ENCODE peak calls at places on chromosomes 6 and 20, in four cellular contexts. R is HCT116, N is K562, G is HepG2. W is an unnamed sample.
A peak's percentile ranks its signal among the peaks of the same experiment; 100 is the strongest.

GRCh38 chr6:31851485-31851832 is 11.2 kb downstream of the NEU1 start:
- DNase-seq in R (no peak), G (no peak), N (no peak), W (no peak)

GRCh38 chr6:15481414-15481813 is 181.4 kb downstream of the DTNBP1 start:
- DNase-seq in G (no peak), N (no peak), R (no peak), W (no peak)

GRCh38 chr20:33585413-33585812 is 76.7 kb upstream of the C20orf144 start:
- DNase-seq in N (no peak), G (no peak), R (no peak), W (no peak)

GRCh38 chr20:6866741-6867140 is 99.3 kb downstream of the BMP2 start:
- DNase-seq in R (no peak), N (no peak), G (no peak), W (no peak)

GRCh38 chr6:36463686-36464085 is 20.9 kb downstream of the KCTD20 start:
- DNase-seq in G (no peak), R (no peak), N (no peak), W (no peak)

GRCh38 chr6:3847521-3847920 is 1.7 kb upstream of the FAM50B start:
- DNase-seq in N (no peak), G (no peak), R (no peak), W (no peak)

GRCh38 chr6:30356519-30356918 is 11.6 kb downstream of the RPP21 start:
- DNase-seq in R (no peak), N (no peak), G (no peak), W (no peak)

GRCh38 chr6:154518386-154518785 is 7.9 kb upstream of the CNKSR3 start:
- DNase-seq in G (no peak), R (no peak), N (no peak), W (no peak)

GRCh38 chr20:62595491-62595890 is 46.8 kb upstream of the SLCO4A1 start:
- DNase-seq in N (peak; percentile 56), G (no peak), R (peak; percentile 62), W (no peak)

GRCh38 chr6:37862992-37863391 is 43.5 kb downstream of the ZFAND3 start:
- DNase-seq in N (no peak), R (no peak), G (no peak), W (no peak)

GRCh38 chr6:8174571-8174970 is 72.2 kb upstream of the EEF1E1 start:
- DNase-seq in N (no peak), G (no peak), R (no peak), W (no peak)

GRCh38 chr20:49115565-49115964 is 69.5 kb downstream of the CSE1L start:
- DNase-seq in N (no peak), G (no peak), R (no peak), W (no peak)

GRCh38 chr20:53865905-53866786 is 204.2 kb downstream of the BCAS1 start:
- DNase-seq in R (no peak), G (peak; percentile 59), N (peak; percentile 48), W (no peak)

GRCh38 chr20:37392441-37393195 is 46.7 kb downstream of the SRC start:
- DNase-seq in G (peak; percentile 67), N (peak; percentile 64), R (no peak), W (no peak)
- TF ChIP-seq CTCF in G (peak; percentile 68), N (peak; percentile 68), R (no peak), W (no peak)

GRCh38 chr20:52219441-52219840 is 27.9 kb upstream of the ZFP64 start:
- DNase-seq in R (no peak), G (peak; percentile 37), N (no peak), W (peak; percentile 5)

GRCh38 chr20:52212943-52213342 is 21.4 kb upstream of the ZFP64 start:
- DNase-seq in R (no peak), N (no peak), G (no peak), W (no peak)

DNA sequence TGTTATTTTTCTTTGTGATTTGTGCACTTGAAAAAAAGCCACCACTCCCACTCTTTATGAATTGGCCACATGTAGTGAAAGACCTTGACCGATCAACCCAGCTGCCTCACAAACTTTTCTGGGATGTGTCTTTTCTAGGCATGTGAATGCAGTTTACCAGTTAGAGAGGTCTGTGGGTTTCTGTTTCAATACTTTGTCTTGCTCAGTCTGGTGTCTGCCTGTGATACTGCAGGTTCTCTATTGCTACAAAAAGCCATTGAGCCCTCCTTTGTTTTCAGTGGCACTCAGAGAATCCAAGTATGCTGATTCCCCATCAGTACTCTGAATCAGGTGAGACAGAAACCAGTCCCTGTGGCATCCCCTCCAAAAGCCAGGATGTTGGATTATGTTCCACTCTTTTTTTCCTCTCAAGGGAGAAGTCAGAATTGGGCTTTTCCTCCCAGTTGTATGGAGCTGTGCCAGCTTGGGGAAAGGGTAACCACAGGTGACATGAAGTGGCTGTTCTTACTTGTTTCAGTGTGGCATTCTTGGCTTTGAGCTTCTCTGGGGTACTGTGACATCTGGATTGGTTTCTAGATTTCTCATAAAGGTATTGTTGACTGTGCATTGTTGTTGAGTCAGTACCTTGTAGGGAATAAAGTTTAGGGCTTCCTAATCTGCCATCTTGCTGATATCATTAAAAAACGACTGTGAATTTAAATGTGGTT is 26.3 kb upstream of the ZFP64 start:
- DNase-seq in N (no peak), G (no peak), R (no peak), W (no peak)
- TF ChIP-seq TCF7L2 in N (no peak), G (no peak), R (no peak), W (no peak)

GRCh38 chr6:49326337-49326736 is 136.7 kb downstream of the MMUT start:
- DNase-seq in G (no peak), R (no peak), N (no peak), W (peak; percentile 48)
- H3K27ac ChIP-seq in G (no peak overlapping the region), R (no peak overlapping the region), N (no peak overlapping the region), W (no peak overlapping the region)

GRCh38 chr20:25407311-25408169 is at the start of gene GINS1:
- DNase-seq in R (peak; percentile 90), G (peak; percentile 95), N (peak; percentile 93), W (peak; percentile 70)
- TF ChIP-seq CTCF in R (no peak), G (peak; percentile 42), N (no peak), W (no peak)

DNA sequence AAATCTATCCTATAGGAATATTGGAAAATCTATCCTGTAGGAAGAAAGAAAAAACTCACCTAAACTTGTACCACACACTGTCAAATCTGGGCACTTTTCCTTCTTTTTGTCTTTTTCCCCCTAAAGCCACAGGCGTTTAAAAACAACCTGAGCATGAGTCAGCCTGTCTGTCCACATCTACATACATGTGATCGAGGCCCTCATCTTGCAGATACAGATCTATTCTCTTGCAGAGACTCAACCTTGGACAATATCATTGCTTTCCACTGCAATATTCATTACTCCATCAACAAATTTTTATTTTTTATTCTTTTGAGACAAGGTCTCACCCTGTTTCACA is 95.9 kb upstream of the IYD start:
- DNase-seq in N (peak; percentile 55), G (no peak), R (no peak), W (no peak)
- TF ChIP-seq TCF7L2 in N (no peak), G (no peak), R (no peak), W (no peak)

GRCh38 chr6:135884136-135884535 is 32.6 kb downstream of the PDE7B start:
- DNase-seq in R (no peak), N (no peak), G (no peak), W (no peak)

GRCh38 chr6:135883045-135883444 is 31.5 kb downstream of the PDE7B start:
- DNase-seq in N (no peak), R (no peak), G (no peak), W (no peak)

GRCh38 chr6:135887069-135887468 is 35.6 kb downstream of the PDE7B start:
- DNase-seq in N (no peak), G (peak; percentile 10), R (no peak), W (no peak)

DNA sequence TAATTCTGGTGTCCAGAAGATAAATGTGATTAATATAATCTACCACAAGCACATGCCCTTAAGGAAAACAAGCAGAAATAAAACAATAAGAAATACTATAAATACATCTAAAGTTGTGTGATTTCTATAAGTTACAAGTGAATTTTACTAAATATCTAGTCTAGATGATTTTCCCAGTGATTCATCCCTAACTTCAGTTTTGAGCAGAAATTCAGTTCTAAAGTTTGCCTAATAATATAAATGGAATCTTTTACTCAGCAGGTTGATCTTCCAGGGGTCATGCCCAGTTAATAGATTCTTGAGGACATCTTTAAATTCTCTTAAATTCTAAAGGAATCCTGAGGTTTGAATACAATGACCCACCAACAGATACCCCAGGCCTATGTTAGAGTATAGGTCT is 37.3 kb downstream of the PDE7B start:
- DNase-seq in N (no peak), G (no peak), R (no peak), W (no peak)
- H3K27ac ChIP-seq in N (no peak overlapping the region), G (no peak overlapping the region), R (no peak overlapping the region), W (no peak overlapping the region)

DNA sequence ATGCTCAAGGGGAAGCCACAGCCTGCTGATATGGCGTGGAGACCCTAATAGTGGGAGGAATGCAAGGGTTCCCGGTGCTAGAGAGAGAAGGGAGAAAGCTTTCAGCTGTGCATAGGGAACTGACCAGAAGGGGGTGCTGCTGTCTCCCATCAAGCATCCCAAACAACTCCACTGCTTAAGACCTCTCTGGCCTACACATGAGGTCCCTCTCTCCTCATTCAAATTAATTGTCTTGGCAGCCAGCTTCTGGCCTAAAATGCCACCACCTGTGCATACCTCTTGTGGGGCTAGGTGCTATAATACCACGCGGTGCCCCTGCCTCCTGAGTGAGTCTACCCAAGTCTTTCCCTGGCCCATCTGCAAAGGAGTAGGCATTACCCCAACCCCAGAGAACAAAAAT is 14.5 kb downstream of the ADISSP start:
- DNase-seq in R (peak; percentile 38), N (peak; percentile 63), G (peak; percentile 71), W (no peak)
- TF ChIP-seq CTCF in R (peak; percentile 72), N (peak; percentile 55), G (peak; percentile 91), W (peak; percentile 92)

W was measured in Panc1.